ENCODE peak calls at places on chromosome 9, in ten cellular contexts. A is cardiac muscle cell, Z is AG04450, N is IMR-90, U is ascending aorta, Y is keratinocyte, V is left ventricle myocardium inferior, M is HFF-Myc, J is heart left ventricle, P is colonic mucosa. S is an unnamed sample.

GRCh38 chr9:69412741-69413150 is 87.7 kb downstream of the ENTREP1 start:
- DNase-seq in A (peak; percentile 81), Z (peak; percentile 30), N (peak; percentile 52), U (no peak), Y (no peak), V (peak; percentile 69), M (peak; percentile 31), J (peak; percentile 65), P (peak; percentile 59), S (peak; percentile 70)

GRCh38 chr9:93223241-93224180 is 39.6 kb downstream of the WNK2 start:
- DNase-seq in A (no peak), Z (peak; percentile 4), N (peak; percentile 63), U (no peak), Y (peak; percentile 46), V (no peak), M (peak; percentile 65), J (peak; percentile 56), P (peak; percentile 82), S (no peak)

GRCh38 chr9:134374301-134375010 is 48.2 kb downstream of the RXRA start:
- DNase-seq in A (no peak), Z (no peak), N (no peak), U (no peak), Y (no peak), V (peak; percentile 45), M (no peak), J (no peak), P (no peak), S (peak; percentile 83)

GRCh38 chr9:105187781-105188180 is 56.7 kb upstream of the SLC44A1 start:
- DNase-seq in A (no peak), Z (peak; percentile 38), N (peak; percentile 86), U (no peak), Y (no peak), V (no peak), M (no peak), J (no peak), P (no peak), S (no peak)

GRCh38 chr9:92275541-92275940 is 18.0 kb downstream of the IARS1 start:
- DNase-seq in A (no peak), Z (no peak), N (no peak), U (no peak), Y (no peak), V (no peak), M (no peak), J (no peak), P (no peak), S (no peak)

GRCh38 chr9:126707083-126707482 is 93.4 kb downstream of the LMX1B start:
- DNase-seq in A (no peak), Z (no peak), N (no peak), U (no peak), Y (no peak), V (no peak), M (no peak), J (no peak), P (no peak), S (no peak)

GRCh38 chr9:134735441-134736175 is 94.0 kb downstream of the COL5A1 start:
- DNase-seq in A (no peak), Z (no peak), N (no peak), U (no peak), Y (no peak), V (peak; percentile 84), M (no peak), J (peak; percentile 84), P (peak; percentile 53), S (peak; percentile 94)

GRCh38 chr9:72579190-72579589 is 57.8 kb downstream of the TMC1 start:
- DNase-seq in A (no peak), Z (no peak), N (peak; percentile 63), U (no peak), Y (peak; percentile 23), V (peak; percentile 37), M (no peak), J (no peak), P (peak; percentile 82), S (no peak)

GRCh38 chr9:99353408-99353807 is 131.3 kb downstream of the SEC61B start:
- DNase-seq in A (no peak), Z (peak; percentile 89), N (peak; percentile 98), U (no peak), Y (no peak), V (no peak), M (peak; percentile 74), J (no peak), P (no peak), S (peak; percentile 82)

GRCh38 chr9:14296462-14296861 is 17.5 kb downstream of the NFIB start:
- DNase-seq in A (no peak), Z (no peak), N (no peak), U (no peak), Y (no peak), V (peak; percentile 46), M (no peak), J (peak; percentile 49), P (no peak), S (no peak)

GRCh38 chr9:21657966-21658667 is 144.3 kb upstream of the MTAP start:
- DNase-seq in A (no peak), Z (no peak), N (peak; percentile 34), U (no peak), Y (no peak), V (no peak), M (no peak), J (no peak), P (no peak), S (no peak)

GRCh38 chr9:21656776-21657637 is 145.4 kb upstream of the MTAP start:
- DNase-seq in A (no peak), Z (peak; percentile 45), N (peak; percentile 87), U (no peak), Y (no peak), V (no peak), M (no peak), J (no peak), P (no peak), S (no peak)

GRCh38 chr9:21653589-21653988 is 148.8 kb upstream of the MTAP start:
- DNase-seq in A (no peak), Z (no peak), N (no peak), U (no peak), Y (no peak), V (no peak), M (no peak), J (no peak), P (no peak), S (no peak)

GRCh38 chr9:21653091-21653490 is 149.3 kb upstream of the MTAP start:
- DNase-seq in A (no peak), Z (no peak), N (peak; percentile 71), U (no peak), Y (no peak), V (no peak), M (no peak), J (no peak), P (no peak), S (no peak)
- H3K4me3 ChIP-seq in A (no peak overlapping the region), Z (no peak overlapping the region), N (no peak overlapping the region), U (no peak overlapping the region), Y (no peak overlapping the region), V (no peak overlapping the region), M (no peak overlapping the region), J (no peak overlapping the region), P (no peak overlapping the region), S (no peak overlapping the region)

GRCh38 chr9:130860458-130861316 is 25.6 kb downstream of the ABL1 start:
- DNase-seq in A (peak; percentile 81), Z (peak; percentile 83), N (peak; percentile 99), U (peak; percentile 70), Y (no peak), V (peak; percentile 83), M (no peak), J (peak; percentile 83), P (peak; percentile 38), S (peak; percentile 97)
- TF ChIP-seq CTCF in A (peak; percentile 47), Z (peak; percentile 35), N (peak; percentile 55), U (peak; percentile 68), Y (no peak), V (peak; percentile 64), M (peak; percentile 31), J (peak; percentile 61), P (no peak), S (peak; percentile 46)

GRCh38 chr9:34611251-34611810 is 566 bp downstream of the RPP25L start:
- DNase-seq in A (no peak), Z (no peak), N (no peak), U (no peak), Y (no peak), V (no peak), M (no peak), J (peak; percentile 44), P (no peak), S (peak; percentile 73)

GRCh38 chr9:34612788-34613390 is 992 bp upstream of the RPP25L start:
- DNase-seq in A (peak; percentile 90), Z (no peak), N (peak; percentile 67), U (no peak), Y (no peak), V (peak; percentile 68), M (peak; percentile 63), J (peak; percentile 78), P (peak; percentile 90), S (peak; percentile 90)

GRCh38 chr9:34611811-34612787 is at the start of gene RPP25L:
- DNase-seq in A (peak; percentile 91), Z (peak; percentile 42), N (peak; percentile 78), U (peak; percentile 63), Y (no peak), V (peak; percentile 87), M (peak; percentile 40), J (peak; percentile 92), P (peak; percentile 93), S (peak; percentile 94)

GRCh38 chr9:34607331-34607730 is 4.6 kb downstream of the RPP25L start:
- DNase-seq in A (no peak), Z (no peak), N (no peak), U (no peak), Y (no peak), V (no peak), M (no peak), J (no peak), P (no peak), S (no peak)

GRCh38 chr9:34610434-34611206 is 1.3 kb downstream of the RPP25L start:
- DNase-seq in A (peak; percentile 44), Z (no peak), N (no peak), U (no peak), Y (no peak), V (no peak), M (no peak), J (no peak), P (no peak), S (no peak)
- H3K4me3 ChIP-seq in A (peak overlapping the region; percentile 58), Z (peak overlapping the region; percentile 86), N (no peak overlapping the region), U (no peak overlapping the region), Y (peak overlapping the region; percentile 82), V (peak overlapping the region; percentile 89), M (peak overlapping the region; percentile 96), J (no peak overlapping the region), P (peak overlapping the region; percentile 60), S (no peak overlapping the region)

DNA sequence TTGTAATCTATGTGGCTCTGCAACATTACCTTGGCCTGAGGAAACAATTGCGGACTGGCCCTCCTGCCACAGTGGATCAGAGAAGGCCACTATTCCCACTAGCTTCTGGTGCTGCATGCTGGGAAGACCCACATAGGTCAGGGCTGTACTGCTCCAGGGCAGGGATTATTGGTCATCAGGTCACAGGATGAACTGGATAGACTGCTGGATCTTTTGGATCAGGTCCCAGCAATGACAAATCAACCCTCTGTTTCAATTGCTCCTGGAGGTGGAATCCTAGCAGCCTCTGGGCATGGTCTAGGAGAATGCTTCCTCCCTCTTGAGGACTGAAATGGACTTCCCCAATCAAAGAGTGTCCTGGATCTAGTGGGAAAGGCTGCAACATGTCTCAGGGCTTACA is 66.7 kb upstream of the PHF24 start:
- DNase-seq in A (no peak), Z (no peak), N (no peak), U (no peak), Y (no peak), V (no peak), M (no peak), J (no peak), P (no peak), S (no peak)
- TF ChIP-seq CTCF in A (no peak), Z (no peak), N (no peak), U (no peak), Y (no peak), V (no peak), M (no peak), J (no peak), P (no peak), S (no peak)

S was measured in sigmoid colon.